ENCODE peak calls at places on chromosomes 11 and 22, in ten cellular contexts. One of them, this sample, is unnamed.

GRCh38 chr11:125976156-125976555 is 30.3 kb downstream of the VSIG10L2 start:
- DNase-seq in fibroblast of villous mesenchyme: no peak
- DNase-seq in activated gamma-delta T cell treated with anti-CD3 and anti-CD28 coated beads, Interleukin-2, amount 50 U/mL, for 16 hours: no peak
- DNase-seq in cardiac muscle cell: no peak
- DNase-seq in GM12891: no peak
- DNase-seq in GM10248: no peak
- DNase-seq in DMS79 treated with DMSO at 0.1 percent for 48 hours: no peak
- DNase-seq in sciatic nerve: no peak
- DNase-seq in NCI-H1436: no peak
- DNase-seq in HEK293T: no peak
- DNase-seq in this sample: no peak

GRCh38 chr22:18152519-18152918 is 2.5 kb downstream of the USP18 start:
- DNase-seq in fibroblast of villous mesenchyme: no peak
- DNase-seq in activated gamma-delta T cell treated with anti-CD3 and anti-CD28 coated beads, Interleukin-2, amount 50 U/mL, for 16 hours: no peak
- DNase-seq in cardiac muscle cell: no peak
- DNase-seq in GM12891: no peak
- DNase-seq in GM10248: peak; percentile 82
- DNase-seq in DMS79 treated with DMSO at 0.1 percent for 48 hours: no peak
- DNase-seq in sciatic nerve: no peak
- DNase-seq in NCI-H1436: no peak
- DNase-seq in HEK293T: no peak
- DNase-seq in this sample: no peak

GRCh38 chr22:46056169-46057041 is 79.4 kb upstream of the WNT7B start:
- DNase-seq in fibroblast of villous mesenchyme: peak; percentile 68
- DNase-seq in activated gamma-delta T cell treated with anti-CD3 and anti-CD28 coated beads, Interleukin-2, amount 50 U/mL, for 16 hours: no peak
- DNase-seq in cardiac muscle cell: no peak
- DNase-seq in GM12891: no peak
- DNase-seq in GM10248: no peak
- DNase-seq in DMS79 treated with DMSO at 0.1 percent for 48 hours: no peak
- DNase-seq in sciatic nerve: peak; percentile 78
- DNase-seq in NCI-H1436: no peak
- DNase-seq in HEK293T: no peak
- DNase-seq in this sample: peak; percentile 77

GRCh38 chr22:29327089-29327764 is 11.7 kb upstream of the RASL10A start:
- DNase-seq in fibroblast of villous mesenchyme: no peak
- DNase-seq in activated gamma-delta T cell treated with anti-CD3 and anti-CD28 coated beads, Interleukin-2, amount 50 U/mL, for 16 hours: no peak
- DNase-seq in cardiac muscle cell: no peak
- DNase-seq in GM12891: no peak
- DNase-seq in GM10248: no peak
- DNase-seq in DMS79 treated with DMSO at 0.1 percent for 48 hours: no peak
- DNase-seq in sciatic nerve: no peak
- DNase-seq in NCI-H1436: no peak
- DNase-seq in HEK293T: no peak
- DNase-seq in this sample: no peak

GRCh38 chr11:134532921-134533421 is 120.9 kb upstream of the B3GAT1 start:
- DNase-seq in fibroblast of villous mesenchyme: no peak
- DNase-seq in activated gamma-delta T cell treated with anti-CD3 and anti-CD28 coated beads, Interleukin-2, amount 50 U/mL, for 16 hours: no peak
- DNase-seq in cardiac muscle cell: no peak
- DNase-seq in GM12891: no peak
- DNase-seq in GM10248: no peak
- DNase-seq in DMS79 treated with DMSO at 0.1 percent for 48 hours: no peak
- DNase-seq in sciatic nerve: peak; percentile 47
- DNase-seq in NCI-H1436: no peak
- DNase-seq in HEK293T: no peak
- DNase-seq in this sample: no peak

GRCh38 chr22:20979243-20979809 is 2.8 kb upstream of the LZTR1 start:
- DNase-seq in fibroblast of villous mesenchyme: peak; percentile 80
- DNase-seq in activated gamma-delta T cell treated with anti-CD3 and anti-CD28 coated beads, Interleukin-2, amount 50 U/mL, for 16 hours: no peak
- DNase-seq in cardiac muscle cell: peak; percentile 93
- DNase-seq in GM12891: peak; percentile 67
- DNase-seq in GM10248: peak; percentile 85
- DNase-seq in DMS79 treated with DMSO at 0.1 percent for 48 hours: no peak
- DNase-seq in sciatic nerve: peak; percentile 83
- DNase-seq in NCI-H1436: no peak
- DNase-seq in HEK293T: no peak
- DNase-seq in this sample: peak; percentile 49

GRCh38 chr11:119706887-119707286 is 22.1 kb downstream of the NECTIN1 start:
- DNase-seq in fibroblast of villous mesenchyme: no peak
- DNase-seq in activated gamma-delta T cell treated with anti-CD3 and anti-CD28 coated beads, Interleukin-2, amount 50 U/mL, for 16 hours: no peak
- DNase-seq in cardiac muscle cell: no peak
- DNase-seq in GM12891: no peak
- DNase-seq in GM10248: no peak
- DNase-seq in DMS79 treated with DMSO at 0.1 percent for 48 hours: no peak
- DNase-seq in sciatic nerve: no peak
- DNase-seq in NCI-H1436: no peak
- DNase-seq in HEK293T: no peak
- DNase-seq in this sample: no peak

GRCh38 chr11:116534270-116534975 is 238.4 kb downstream of the BUD13 start:
- DNase-seq in fibroblast of villous mesenchyme: no peak
- DNase-seq in activated gamma-delta T cell treated with anti-CD3 and anti-CD28 coated beads, Interleukin-2, amount 50 U/mL, for 16 hours: no peak
- DNase-seq in cardiac muscle cell: no peak
- DNase-seq in GM12891: no peak
- DNase-seq in GM10248: no peak
- DNase-seq in DMS79 treated with DMSO at 0.1 percent for 48 hours: no peak
- DNase-seq in sciatic nerve: peak; percentile 27
- DNase-seq in NCI-H1436: no peak
- DNase-seq in HEK293T: no peak
- DNase-seq in this sample: no peak